ENCODE peak calls at places on chromosomes 2 and 18, in seven cellular contexts. F is H9; S is Peyer's patch; A is keratinocyte; C is CD4-positive, CD25-positive, alpha-beta regulatory T cell; N is tibial artery; L is endodermal cell. Y is an unnamed sample.

GRCh38 chr2:8146329-8147048 is 535.4 kb upstream of the ID2 start:
- DNase-seq in L (no peak), N (no peak), A (no peak), F (no peak), C (no peak), S (no peak), Y (no peak)

GRCh38 chr2:731711-732110 is 54.5 kb upstream of the TMEM18 start:
- DNase-seq in L (no peak), F (no peak), A (no peak), S (no peak), C (no peak), N (no peak), Y (no peak)

GRCh38 chr2:211391206-211391605 is 834.8 kb downstream of the CPS1 start:
- DNase-seq in L (no peak), F (no peak), S (no peak), N (no peak), C (no peak), A (no peak), Y (no peak)

GRCh38 chr2:69619725-69620124 is 23.8 kb downstream of the AAK1 start:
- DNase-seq in A (no peak), S (no peak), L (peak; percentile 75), C (peak; percentile 55), N (no peak), F (no peak), Y (no peak)

GRCh38 chr2:138724296-138724695 is 55.9 kb downstream of the NXPH2 start:
- DNase-seq in S (no peak), A (no peak), N (no peak), C (no peak), L (no peak), F (no peak), Y (no peak)

GRCh38 chr2:18548618-18549017 is 11.8 kb downstream of the RDH14 start:
- DNase-seq in C (no peak), S (no peak), L (no peak), F (no peak), A (no peak), N (no peak), Y (no peak)

GRCh38 chr2:231099918-231100317 is 24.9 kb downstream of the HTR2B start:
- DNase-seq in S (no peak), F (peak; percentile 38), L (peak; percentile 85), A (no peak), N (no peak), C (no peak), Y (no peak)

GRCh38 chr2:9594361-9595063 is 36.3 kb downstream of the YWHAQ start:
- DNase-seq in N (peak; percentile 44), F (no peak), A (no peak), L (no peak), C (peak; percentile 39), S (no peak), Y (no peak)

GRCh38 chr18:59139291-59139614 is 431 bp upstream of the SEC11C start:
- DNase-seq in N (peak; percentile 78), S (peak; percentile 92), A (peak; percentile 30), C (peak; percentile 94), L (peak; percentile 97), F (peak; percentile 91), Y (peak; percentile 91)

GRCh38 chr2:124898827-124899226 is 873.7 kb downstream of the CNTNAP5 start:
- DNase-seq in F (no peak), N (no peak), C (no peak), A (no peak), L (no peak), S (no peak), Y (no peak)

GRCh38 chr2:227871375-227871788 is at the start of gene DAW1:
- DNase-seq in C (peak; percentile 38), S (peak; percentile 64), N (no peak), A (no peak), L (peak; percentile 83), F (peak; percentile 68), Y (peak; percentile 63)

GRCh38 chr2:189143930-189144329 is 35.6 kb downstream of the COL5A2 start:
- DNase-seq in F (no peak), S (no peak), L (no peak), N (no peak), C (no peak), A (no peak), Y (no peak)

GRCh38 chr2:105864262-105864661 is 119.5 kb downstream of the NCK2 start:
- DNase-seq in C (no peak), S (no peak), A (no peak), F (no peak), N (no peak), L (peak; percentile 28), Y (no peak)

GRCh38 chr2:157325786-157326185 is at the start of gene ERMN:
- DNase-seq in N (no peak), C (no peak), A (no peak), F (peak; percentile 54), S (no peak), L (peak; percentile 73), Y (no peak)

GRCh38 chr18:24878289-24878688 is 417.9 kb downstream of the HRH4 start:
- DNase-seq in S (no peak), A (no peak), C (peak; percentile 3), L (no peak), N (no peak), F (no peak), Y (no peak)

GRCh38 chr2:86185517-86186212 is 9.6 kb downstream of the IMMT start:
- DNase-seq in C (peak; percentile 72), S (no peak), F (no peak), L (no peak), N (no peak), A (no peak), Y (no peak)

GRCh38 chr18:40382191-40382590 is 1572.8 kb upstream of the PIK3C3 start:
- DNase-seq in C (no peak), S (no peak), A (no peak), N (no peak), L (no peak), F (no peak), Y (no peak)

GRCh38 chr2:133503323-133503722 is 64.9 kb downstream of the NCKAP5 start:
- DNase-seq in C (no peak), N (no peak), F (no peak), L (no peak), S (no peak), A (no peak), Y (no peak)
- H3K27ac ChIP-seq in C (no peak overlapping the region), N (no peak overlapping the region), F (no peak overlapping the region), L (no peak overlapping the region), S (no peak overlapping the region), A (no peak overlapping the region), Y (no peak overlapping the region)

GRCh38 chr2:41902892-41903291 is 144.9 kb upstream of the PKDCC start:
- DNase-seq in C (no peak), S (no peak), F (no peak), N (no peak), A (no peak), L (no peak), Y (no peak)
- H3K4me1 ChIP-seq in C (no peaks in the 10 kb centered on the region), S (no peaks in the 10 kb centered on the region), F (no peaks in the 10 kb centered on the region), N (peaks cover 5% of the 10 kb centered on the region), A (peaks cover 4% of the 10 kb centered on the region), L (peaks cover 11% of the 10 kb centered on the region), Y (no peaks in the 10 kb centered on the region)

GRCh38 chr18:48815182-48815520 is 135.6 kb downstream of the SMAD7 start:
- DNase-seq in N (peak; percentile 11), A (no peak), C (no peak), S (no peak), F (no peak), L (no peak), Y (no peak)

GRCh38 chr18:48811401-48811800 is 139.4 kb downstream of the SMAD7 start:
- DNase-seq in L (peak; percentile 10), C (no peak), N (no peak), S (no peak), A (no peak), F (no peak), Y (no peak)

GRCh38 chr18:48814490-48815181 is 136.1 kb downstream of the SMAD7 start:
- DNase-seq in S (peak; percentile 14), A (no peak), C (no peak), F (peak; percentile 8), N (peak; percentile 18), L (peak; percentile 20), Y (peak; percentile 14)

GRCh38 chr18:48815581-48816324 is 135.0 kb downstream of the SMAD7 start:
- DNase-seq in A (no peak), S (peak; percentile 9), C (no peak), F (peak; percentile 6), L (peak; percentile 14), N (peak; percentile 18), Y (no peak)

DNA sequence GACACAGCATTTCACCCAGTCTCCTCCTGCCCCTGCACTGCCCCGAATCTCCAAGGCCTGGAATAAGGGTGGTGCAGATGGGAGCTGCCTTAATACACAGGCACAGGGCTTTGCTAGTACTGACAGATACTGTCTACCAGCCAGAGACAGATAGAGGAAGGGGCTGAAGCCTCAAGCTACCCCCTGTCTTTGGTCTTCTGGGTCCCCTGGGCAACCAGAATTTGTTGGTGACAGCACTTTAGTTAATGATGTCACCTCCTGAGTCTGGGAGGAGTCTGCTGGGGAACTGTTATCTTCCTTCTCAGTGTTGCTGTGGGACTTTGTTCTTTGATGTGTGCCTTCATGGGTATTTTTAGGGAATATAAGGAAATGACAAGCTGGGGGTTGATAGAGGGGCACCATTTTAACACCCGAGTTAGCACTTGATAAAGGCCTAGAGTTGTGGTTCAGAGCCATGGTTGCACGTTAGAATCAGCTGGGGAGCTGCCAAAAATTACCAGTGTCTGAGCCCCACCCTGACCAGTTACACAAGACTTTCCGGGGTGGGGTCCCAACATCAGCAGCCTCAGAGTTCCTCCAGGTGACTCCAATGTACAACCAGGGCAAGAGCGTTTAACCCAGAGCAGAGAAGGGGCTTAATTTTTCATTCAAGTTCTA is 136.8 kb downstream of the SMAD7 start:
- DNase-seq in S (no peak), A (no peak), C (peak; percentile 76), N (peak; percentile 52), F (peak; percentile 9), L (peak; percentile 41), Y (peak; percentile 31)
- H3K27ac ChIP-seq in S (no peak overlapping the region), A (no peak overlapping the region), C (peak overlapping the region; percentile 80), N (peak overlapping the region; percentile 29), F (no peak overlapping the region), L (no peak overlapping the region), Y (no peak overlapping the region)

DNA sequence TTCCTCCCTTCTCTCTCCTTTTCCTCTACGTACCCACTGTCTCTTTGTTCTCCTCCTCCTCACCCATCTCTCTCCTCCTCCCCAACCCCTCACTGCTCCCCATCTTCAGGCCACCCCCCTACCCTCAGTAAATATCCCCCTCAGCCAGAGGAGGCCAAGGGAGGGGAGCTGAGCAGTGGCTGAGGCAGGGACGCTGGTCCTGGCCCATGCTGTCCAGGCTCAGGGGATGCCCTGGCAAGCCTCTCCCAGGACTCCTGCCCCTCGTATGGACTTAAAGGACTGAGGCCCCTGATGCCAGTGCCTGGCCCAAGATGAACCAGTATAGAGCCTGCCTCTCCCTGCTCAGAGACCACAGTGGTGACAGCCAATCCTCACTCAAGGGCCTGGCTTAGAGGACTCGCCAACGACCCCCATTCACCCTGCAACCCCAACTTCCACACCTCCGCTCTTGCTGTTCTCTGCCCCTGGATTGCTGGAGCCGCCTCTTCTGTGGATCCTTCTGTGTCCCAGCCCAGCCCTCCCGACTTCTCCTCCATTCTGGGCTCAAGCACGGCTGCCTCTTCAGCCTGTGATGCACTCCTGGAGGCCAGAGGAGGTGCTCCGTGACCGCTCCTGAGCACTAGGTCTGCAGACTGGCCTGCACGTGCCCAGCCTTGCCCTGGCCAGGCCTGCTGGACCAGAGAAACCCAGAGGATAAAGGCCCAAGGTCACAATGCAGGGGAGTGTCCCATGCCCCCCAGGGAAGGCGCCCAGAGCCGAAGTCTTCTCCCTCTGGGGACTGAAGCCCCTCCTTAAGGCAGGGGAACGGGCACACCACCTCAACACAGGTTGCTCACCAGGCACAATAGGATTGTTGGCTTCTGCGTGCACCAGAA is 9.5 kb upstream of the DUSP2 start:
- DNase-seq in A (no peak), L (peak; percentile 56), C (no peak), N (no peak), S (peak; percentile 35), F (peak; percentile 31), Y (no peak)
- H3K4me1 ChIP-seq in A (no peaks in the 10 kb centered on the region), L (no peaks in the 10 kb centered on the region), C (peaks cover 49% of the 10 kb centered on the region), N (no peaks in the 10 kb centered on the region), S (peaks cover 8% of the 10 kb centered on the region), F (no peaks in the 10 kb centered on the region), Y (no peaks in the 10 kb centered on the region)

Y was measured in stomach.